ENCODE peak calls at places on chromosomes 6 and 20, in four cellular contexts. B, I, M and O are unnamed samples.

GRCh38 chr6:160279850-160280249 is 21.2 kb upstream of the SLC22A2 start:
- DNase-seq in B (peak; percentile 16), I (no peak), M (no peak), O (peak; percentile 66)

GRCh38 chr20:3471397-3472021 is 691 bp downstream of the ATRN start:
- DNase-seq in B (no peak), I (no peak), M (no peak), O (no peak)

GRCh38 chr6:168641455-168641854 is 200.5 kb downstream of the SMOC2 start:
- DNase-seq in B (no peak), I (no peak), M (no peak), O (no peak)

GRCh38 chr6:158063736-158064135 is 82.1 kb downstream of the SYNJ2 start:
- DNase-seq in B (no peak), I (no peak), M (no peak), O (no peak)

GRCh38 chr6:128076843-128077242 is 176.0 kb upstream of the THEMIS start:
- DNase-seq in B (no peak), I (no peak), M (no peak), O (no peak)

GRCh38 chr6:169253745-169254238 is at the start of gene THBS2:
- DNase-seq in B (peak; percentile 83), I (no peak), M (no peak), O (no peak)

GRCh38 chr6:105608711-105609374 is 206.0 kb upstream of the PREP start:
- DNase-seq in B (peak; percentile 67), I (no peak), M (peak; percentile 5), O (peak; percentile 84)

GRCh38 chr6:135722679-135723078 is 128.8 kb upstream of the PDE7B start:
- DNase-seq in B (peak; percentile 81), I (peak; percentile 88), M (peak; percentile 5), O (peak; percentile 84)

GRCh38 chr6:26223677-26224546 is 136.7 kb downstream of the HFE start:
- DNase-seq in B (peak; percentile 98), I (peak; percentile 94), M (peak; percentile 92), O (peak; percentile 91)

GRCh38 chr6:34810936-34811632 is 19.2 kb downstream of the BLTP3A start:
- DNase-seq in B (peak; percentile 8), I (peak; percentile 26), M (peak; percentile 52), O (peak; percentile 64)

GRCh38 chr20:50110141-50111047 is 2.6 kb downstream of the UBE2V1 start:
- DNase-seq in B (no peak), I (peak; percentile 83), M (peak; percentile 45), O (peak; percentile 84)

DNA sequence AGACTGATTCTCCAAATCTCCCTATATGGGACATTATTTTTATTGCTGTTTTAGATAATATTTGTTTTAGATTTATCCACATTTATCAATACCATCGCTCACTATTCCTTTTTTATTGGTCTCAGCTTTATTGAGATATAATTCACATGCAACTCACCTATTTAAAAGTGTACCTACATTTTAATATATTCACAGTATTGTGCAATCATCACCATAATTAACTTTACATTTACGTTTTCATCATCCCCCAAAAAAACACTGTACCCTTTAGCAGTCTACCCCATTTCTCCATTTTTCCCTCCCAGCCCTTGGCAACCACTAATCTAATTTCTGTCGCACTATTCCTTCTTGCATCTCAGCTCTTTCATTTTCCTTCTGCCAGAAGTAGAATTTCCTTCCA is 110.8 kb upstream of the HDAC2 start:
- DNase-seq in B (no peak), I (no peak), M (no peak), O (no peak)
- H3K4me3 ChIP-seq in B (no peak overlapping the region), I (no peak overlapping the region), M (no peak overlapping the region), O (no peak overlapping the region)

DNA sequence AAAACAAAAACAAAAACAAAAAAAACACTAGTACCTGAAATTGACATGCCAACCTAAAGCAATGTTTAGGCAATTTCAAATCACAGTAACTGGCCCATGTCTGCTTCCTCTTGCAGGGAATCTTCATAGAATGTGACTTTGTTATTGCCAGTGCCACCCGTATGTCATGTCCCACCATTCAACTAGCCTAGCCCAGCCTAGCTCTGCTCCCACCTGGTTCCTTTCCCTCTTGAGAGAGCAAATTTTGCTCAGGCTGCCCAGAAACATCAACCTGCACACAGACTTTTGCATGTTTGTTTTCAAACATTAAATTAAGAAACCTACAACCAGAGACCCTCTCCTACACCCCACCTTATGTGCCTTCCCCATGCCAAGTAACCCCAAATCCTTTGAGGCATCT is 124.8 kb upstream of the SLC2A12 start:
- DNase-seq in B (no peak), I (no peak), M (no peak), O (no peak)
- H2AFZ ChIP-seq in B (no peak overlapping the region), I (no peak overlapping the region), M (no peak overlapping the region), O (peak overlapping the region; percentile 86)

GRCh38 chr6:28693033-28693750 is 167.5 kb downstream of the GPX5 start:
- DNase-seq in B (no peak), I (no peak), M (no peak), O (peak; percentile 16)
- H3K4me3 ChIP-seq in B (no peak overlapping the region), I (no peak overlapping the region), M (no peak overlapping the region), O (no peak overlapping the region)

GRCh38 chr6:106700581-106700980 is 71.2 kb downstream of the QRSL1 start:
- DNase-seq in B (no peak), I (no peak), M (no peak), O (no peak)
- H2AFZ ChIP-seq in B (no peak overlapping the region), I (no peak overlapping the region), M (no peak overlapping the region), O (no peak overlapping the region)

DNA sequence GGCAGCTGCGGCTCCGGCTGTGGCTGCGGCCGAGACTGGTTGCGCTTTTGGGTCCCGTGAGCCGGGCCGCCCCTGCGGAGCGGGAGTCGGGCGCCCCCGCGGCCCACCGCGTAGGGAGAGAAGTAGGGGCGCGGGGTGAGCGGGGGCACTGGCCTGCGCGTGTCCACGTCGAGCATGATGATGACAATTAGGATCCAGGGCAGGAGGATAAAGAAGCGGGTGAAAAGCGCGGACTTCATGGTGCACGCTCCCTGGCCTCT is 739 bp downstream of the B3GAT2 start:
- DNase-seq in B (no peak), I (no peak), M (no peak), O (peak; percentile 1)
- H3K4me3 ChIP-seq in B (peak overlapping the region; percentile 32), I (peak overlapping the region; percentile 24), M (peak overlapping the region; percentile 53), O (peak overlapping the region; percentile 37)